ENCODE peak calls at places on chromosomes 11 and 22, in four cellular contexts. Y is left lung, C is gastrocnemius medialis, Q is T-helper 17 cell. G is an unnamed sample.

GRCh38 chr22:26618487-26618886 is 660 bp upstream of the CRYBB1 start:
- ATAC-seq in Y (no peak), C (no peak), Q (no peak), G (no peak)

GRCh38 chr11:41133023-41133422 is 326.4 kb downstream of the LRRC4C start:
- ATAC-seq in Y (no peak), C (no peak), Q (no peak), G (no peak)

GRCh38 chr22:20109411-20110358 is 6.2 kb upstream of the RANBP1 start:
- ATAC-seq in Y (no peak), C (no peak), Q (no peak), G (no peak)

GRCh38 chr11:129249351-129249750 is 57.2 kb upstream of the ARHGAP32 start:
- ATAC-seq in Y (peak), C (peak), Q (no peak), G (no peak)

GRCh38 chr11:32895471-32895870 is 2.9 kb downstream of the QSER1 start:
- ATAC-seq in Y (no peak), C (no peak), Q (no peak), G (no peak)

GRCh38 chr11:102615894-102616432 is 9.2 kb downstream of the MMP20 start:
- ATAC-seq in Y (no peak), C (no peak), Q (no peak), G (no peak)

GRCh38 chr11:12986194-12986898 is 22.8 kb upstream of the RASSF10 start:
- ATAC-seq in Y (no peak), C (no peak), Q (no peak), G (no peak)

GRCh38 chr22:20111689-20112622 is 3.9 kb upstream of the RANBP1 start:
- ATAC-seq in Y (no peak), C (no peak), Q (peak), G (no peak)

GRCh38 chr22:29216873-29217666 is 11.4 kb downstream of the EMID1 start:
- ATAC-seq in Y (peak), C (peak), Q (no peak), G (peak)

GRCh38 chr11:72626637-72626936 is 47.6 kb downstream of the PDE2A start:
- ATAC-seq in Y (no peak), C (no peak), Q (no peak), G (no peak)

GRCh38 chr22:24145446-24146189 is 35.7 kb upstream of the SUSD2 start:
- ATAC-seq in Y (peak), C (peak), Q (no peak), G (no peak)

GRCh38 chr11:40273192-40273732 is 1186.2 kb downstream of the LRRC4C start:
- ATAC-seq in Y (no peak), C (no peak), Q (no peak), G (no peak)

GRCh38 chr11:199004-199581 is 6.2 kb downstream of the SCGB1C1 start:
- ATAC-seq in Y (no peak), C (no peak), Q (no peak), G (no peak)

GRCh38 chr11:13423372-13423771 is 39.6 kb downstream of the BTBD10 start:
- ATAC-seq in Y (no peak), C (no peak), Q (no peak), G (no peak)

GRCh38 chr11:116916872-116917271 is 79.5 kb upstream of the APOA1 start:
- ATAC-seq in Y (no peak), C (no peak), Q (no peak), G (no peak)

GRCh38 chr22:28670153-28670552 is 9.5 kb downstream of the TTC28 start:
- ATAC-seq in Y (no peak), C (no peak), Q (no peak), G (no peak)

GRCh38 chr22:45064313-45065268 is 54.8 kb upstream of the PHF21B start:
- ATAC-seq in Y (no peak), C (no peak), Q (peak), G (peak)